ENCODE peak calls at places on chromosomes 11 and 22, in seven cellular contexts. G is HCT116, E is HepG2, V is K562, W is SK-N-SH, U is H1, Q is GM12878. L is an unnamed sample.
A peak's percentile ranks its signal among the peaks of the same experiment; 100 is the strongest.

GRCh38 chr11:21295508-21295907 is 626.1 kb downstream of the NELL1 start:
- DNase-seq in G (no peak), E (no peak), V (no peak), W (no peak), U (no peak), Q (no peak), L (no peak)

GRCh38 chr11:11510939-11511338 is 110.9 kb downstream of the GALNT18 start:
- DNase-seq in G (no peak), E (no peak), V (no peak), W (no peak), U (no peak), Q (no peak), L (no peak)

GRCh38 chr22:27416553-27417427 is 384.8 kb downstream of the MN1 start:
- DNase-seq in G (no peak), E (no peak), V (no peak), W (peak; percentile 66), U (peak; percentile 23), Q (no peak), L (peak; percentile 66)

GRCh38 chr11:60305906-60306619 is 21.0 kb upstream of the MS4A6E start:
- DNase-seq in G (peak; percentile 10), E (no peak), V (no peak), W (no peak), U (no peak), Q (no peak), L (no peak)

GRCh38 chr11:45757672-45758071 is 47.3 kb upstream of the SLC35C1 start:
- DNase-seq in G (no peak), E (no peak), V (no peak), W (no peak), U (no peak), Q (no peak), L (no peak)

GRCh38 chr11:96044747-96045146 is 120.8 kb upstream of the MTMR2 start:
- DNase-seq in G (no peak), E (no peak), V (no peak), W (no peak), U (no peak), Q (no peak), L (no peak)

GRCh38 chr22:36769541-36769940 is 6.4 kb downstream of the IFT27 start:
- DNase-seq in G (no peak), E (no peak), V (no peak), W (no peak), U (no peak), Q (no peak), L (no peak)

GRCh38 chr11:74332272-74332671 is 20.8 kb upstream of the P4HA3 start:
- DNase-seq in G (no peak), E (no peak), V (no peak), W (no peak), U (no peak), Q (no peak), L (no peak)

GRCh38 chr11:14954581-14954980 is 17.6 kb downstream of the CALCA start:
- DNase-seq in G (no peak), E (no peak), V (no peak), W (no peak), U (no peak), Q (no peak), L (no peak)

GRCh38 chr22:19271273-19271855 is 20.2 kb downstream of the CLTCL1 start:
- DNase-seq in G (no peak), E (no peak), V (no peak), W (no peak), U (no peak), Q (no peak), L (no peak)

GRCh38 chr11:61659413-61660196 is 20.6 kb upstream of the DAGLA start:
- DNase-seq in G (no peak), E (no peak), V (no peak), W (no peak), U (no peak), Q (no peak), L (no peak)

GRCh38 chr22:48659393-48659792 is 1168.3 kb downstream of the BRD1 start:
- DNase-seq in G (no peak), E (no peak), V (no peak), W (no peak), U (no peak), Q (no peak), L (no peak)

GRCh38 chr11:116379185-116379828 is 393.5 kb downstream of the BUD13 start:
- DNase-seq in G (no peak), E (peak; percentile 21), V (peak; percentile 31), W (no peak), U (no peak), Q (no peak), L (no peak)

GRCh38 chr22:31631381-31631780 is 30.6 kb downstream of the PISD start:
- DNase-seq in G (no peak), E (no peak), V (no peak), W (peak; percentile 36), U (no peak), Q (no peak), L (no peak)
- H3K4me3 ChIP-seq in G (peak overlapping the region; percentile 88), E (peak overlapping the region; percentile 77), V (peak overlapping the region; percentile 82), W (peak overlapping the region; percentile 91), U (peak overlapping the region; percentile 58), Q (peak overlapping the region; percentile 93), L (no peak overlapping the region)

DNA sequence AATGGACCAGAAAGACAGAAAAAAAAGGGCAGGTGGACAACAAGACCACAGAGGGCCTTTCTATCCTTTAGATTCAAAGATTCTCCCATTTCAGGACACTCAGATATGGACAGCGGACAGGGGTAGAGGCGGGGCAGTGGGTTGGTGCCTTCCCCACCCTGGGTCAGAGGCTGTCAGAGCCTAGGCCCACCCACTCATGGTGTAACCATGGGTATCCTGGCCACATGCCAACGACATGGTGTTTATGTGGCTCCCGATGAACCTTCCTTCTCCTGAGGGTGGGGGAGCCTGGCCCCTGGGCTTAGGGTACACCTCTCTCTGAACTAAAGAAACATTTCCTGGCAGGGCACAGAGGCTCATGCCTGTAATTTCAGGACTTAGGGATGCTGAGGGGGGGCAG is 14.3 kb upstream of the P2RY2 start:
- DNase-seq in G (no peak), E (no peak), V (no peak), W (no peak), U (no peak), Q (no peak), L (no peak)
- TF ChIP-seq YY1 in G (no peak), E (no peak), V (no peak), W (no peak), U (no peak), Q (no peak), L (no peak)

DNA sequence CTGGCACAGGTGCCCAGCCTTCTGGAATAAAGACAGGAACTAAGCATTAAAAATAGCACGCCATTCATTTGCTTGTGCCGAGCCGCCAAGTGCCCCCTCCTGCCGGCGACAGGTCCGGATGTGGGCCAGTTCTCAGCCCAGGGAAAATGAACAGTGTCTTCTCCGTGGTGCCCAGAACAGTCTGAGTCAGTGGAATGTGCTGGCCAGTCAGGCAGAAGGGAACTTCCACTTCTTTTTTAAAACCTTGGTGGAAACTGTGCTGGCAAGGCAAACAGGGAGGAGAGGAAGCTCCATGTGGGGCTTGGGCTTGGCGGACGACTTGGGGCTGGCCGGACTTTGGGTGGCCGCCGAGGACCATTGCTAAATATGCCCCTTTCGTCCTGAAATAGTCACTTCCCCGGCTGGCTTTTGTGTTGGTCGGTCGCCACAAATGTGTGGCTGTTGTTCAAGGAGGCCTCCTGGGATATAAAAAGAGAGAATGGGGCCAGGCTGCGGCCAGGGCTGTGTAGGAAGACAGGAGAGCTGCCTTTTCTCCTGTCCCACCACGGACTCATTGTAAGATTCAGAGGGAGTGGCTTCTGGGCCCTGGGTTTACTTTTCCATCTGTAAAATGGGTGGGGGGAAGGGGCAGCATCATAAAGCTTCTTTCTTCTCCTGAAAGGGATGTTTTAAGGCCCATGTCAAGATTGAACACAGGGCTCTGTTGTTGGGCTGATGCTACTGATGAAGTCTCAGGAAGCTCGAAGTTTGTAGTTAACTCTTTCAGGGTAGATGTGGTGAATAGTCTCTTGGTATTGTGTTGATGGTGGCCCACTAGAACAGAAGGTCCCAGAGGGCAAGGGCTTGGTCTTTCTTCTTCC is 101.0 kb downstream of the PTPRJ start:
- DNase-seq in G (no peak), E (no peak), V (no peak), W (no peak), U (no peak), Q (no peak), L (no peak)
- H3K4me3 ChIP-seq in G (no peak overlapping the region), E (no peak overlapping the region), V (no peak overlapping the region), W (no peak overlapping the region), U (no peak overlapping the region), Q (no peak overlapping the region), L (no peak overlapping the region)

DNA sequence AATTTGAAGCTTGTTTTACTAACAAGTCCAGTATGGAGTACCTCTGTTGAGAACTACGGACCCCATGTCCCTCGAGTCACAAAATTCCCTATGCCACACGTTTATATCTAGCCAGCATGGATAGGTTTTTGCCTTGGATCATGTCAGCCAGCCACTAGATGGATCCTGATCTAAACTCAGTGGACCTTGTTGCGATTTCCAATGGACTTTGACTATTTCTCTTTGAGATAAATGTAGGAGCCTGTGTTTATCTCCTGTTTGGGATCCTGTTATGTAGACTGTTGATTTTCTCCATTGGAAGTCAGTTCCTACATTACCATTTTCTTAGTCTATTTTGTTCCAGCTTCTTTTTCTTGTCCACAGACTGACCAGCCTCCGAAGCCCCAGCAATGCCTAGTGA is 127.1 kb upstream of the BMAL1 start:
- DNase-seq in G (no peak), E (no peak), V (no peak), W (no peak), U (no peak), Q (no peak), L (no peak)
- TF ChIP-seq YY1 in G (no peak), E (no peak), V (no peak), W (no peak), U (no peak), Q (no peak), L (no peak)

DNA sequence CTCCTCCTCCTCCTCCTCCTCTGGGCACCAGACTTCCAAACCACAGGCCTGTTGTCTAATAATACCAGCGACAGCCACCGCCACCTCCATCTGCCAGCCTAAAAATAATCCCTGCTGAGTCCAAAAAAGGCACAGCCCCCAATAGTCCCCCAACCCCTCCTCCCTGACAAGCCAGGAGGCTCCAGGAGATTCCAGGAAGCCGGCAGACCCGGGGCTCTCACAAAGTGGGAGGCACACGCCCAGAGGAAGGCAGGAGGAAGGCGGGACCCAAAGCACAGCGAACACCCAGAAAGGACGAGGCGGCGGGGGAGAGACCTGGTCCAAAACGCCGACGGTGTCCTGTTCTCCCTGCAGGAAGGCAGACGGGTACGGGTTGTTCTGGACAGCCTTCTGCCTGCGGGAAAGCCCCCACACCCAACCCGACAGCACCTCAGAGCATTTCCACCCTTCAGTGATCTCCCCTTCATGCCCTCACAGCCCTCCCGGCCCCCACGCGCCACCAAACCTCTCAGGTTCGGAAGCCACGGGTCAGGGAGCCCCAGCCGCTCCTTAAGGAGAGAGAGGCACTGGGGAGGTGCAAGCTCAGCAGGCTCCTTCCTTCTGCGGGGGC is 5.8 kb downstream of the IGSF9B start:
- DNase-seq in G (no peak), E (no peak), V (no peak), W (no peak), U (no peak), Q (no peak), L (no peak)
- H3K4me3 ChIP-seq in G (no peak overlapping the region), E (no peak overlapping the region), V (no peak overlapping the region), W (no peak overlapping the region), U (peak overlapping the region; percentile 32), Q (no peak overlapping the region), L (peak overlapping the region; percentile 28)

DNA sequence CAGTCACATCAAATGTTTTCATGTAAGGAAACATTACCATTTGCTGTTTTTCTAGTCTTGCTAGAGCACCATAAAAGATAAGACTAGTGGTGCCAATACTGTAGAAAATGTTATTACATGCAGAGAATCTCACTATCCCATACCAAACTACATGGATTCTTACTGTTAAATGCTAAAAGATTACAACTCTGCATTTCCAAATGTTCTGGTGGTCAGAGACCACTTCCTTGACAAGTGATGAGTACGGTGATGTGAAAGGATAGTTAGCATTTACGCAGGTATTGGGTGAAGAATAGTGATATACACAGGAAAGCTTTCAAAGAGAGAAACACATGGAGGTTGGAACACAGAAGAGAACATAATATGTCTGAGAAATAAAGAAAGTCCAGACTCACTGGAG is 98.2 kb downstream of the GGTLC2 start:
- DNase-seq in G (no peak), E (no peak), V (no peak), W (no peak), U (no peak), Q (no peak), L (no peak)
- TF ChIP-seq YY1 in G (no peak), E (no peak), V (no peak), W (no peak), U (no peak), Q (no peak), L (no peak)

L was measured in NT2/D1.